ENCODE peak calls at places on chromosomes 1 and 21, in nine cellular contexts. P is left lung, S is GM04503, Y is lower lobe of right lung, T is fibroblast of villous mesenchyme, Z is COR-L47, E is body of pancreas, Q is Panc1, V is astrocyte of the spinal cord. J is an unnamed sample.

GRCh38 chr1:18069903-18070302 is 37.7 kb upstream of the IGSF21 start:
- DNase-seq in P (no peak), S (no peak), Y (no peak), T (no peak), Z (no peak), E (no peak), Q (no peak), V (no peak), J (no peak)

GRCh38 chr1:108845991-108846390 is 10.9 kb downstream of the AKNAD1 start:
- DNase-seq in P (no peak), S (no peak), Y (no peak), T (no peak), Z (no peak), E (no peak), Q (no peak), V (no peak), J (no peak)

GRCh38 chr1:228379165-228379460 is 27.5 kb downstream of the TRIM11 start:
- DNase-seq in P (peak; percentile 85), S (no peak), Y (peak; percentile 62), T (peak; percentile 29), Z (peak; percentile 25), E (peak; percentile 29), Q (no peak), V (peak; percentile 13), J (no peak)

GRCh38 chr1:225467193-225468020 is 39.6 kb upstream of the LBR start:
- DNase-seq in P (peak; percentile 94), S (no peak), Y (peak; percentile 88), T (peak; percentile 48), Z (no peak), E (peak; percentile 67), Q (no peak), V (no peak), J (no peak)

GRCh38 chr1:116881879-116882520 is 27.7 kb upstream of the PTGFRN start:
- DNase-seq in P (no peak), S (peak; percentile 72), Y (peak; percentile 55), T (peak; percentile 95), Z (no peak), E (peak; percentile 93), Q (peak; percentile 5), V (peak; percentile 22), J (no peak)

GRCh38 chr1:179036844-179037465 is 11.3 kb downstream of the FAM20B start:
- DNase-seq in P (no peak), S (no peak), Y (no peak), T (peak; percentile 8), Z (no peak), E (no peak), Q (no peak), V (no peak), J (no peak)

GRCh38 chr1:199221371-199222150 is 582.7 kb downstream of the PTPRC start:
- DNase-seq in P (peak; percentile 24), S (no peak), Y (no peak), T (no peak), Z (no peak), E (no peak), Q (no peak), V (no peak), J (no peak)

GRCh38 chr1:20008391-20008841 is 29.0 kb upstream of the PLA2G2A start:
- DNase-seq in P (no peak), S (peak; percentile 21), Y (no peak), T (peak; percentile 49), Z (no peak), E (peak; percentile 80), Q (no peak), V (peak; percentile 1), J (no peak)

GRCh38 chr1:10267319-10267718 is 56.9 kb downstream of the KIF1B start:
- DNase-seq in P (no peak), S (no peak), Y (no peak), T (no peak), Z (no peak), E (no peak), Q (no peak), V (peak; percentile 39), J (no peak)

GRCh38 chr21:39763282-39763970 is 18.4 kb downstream of the IGSF5 start:
- DNase-seq in P (no peak), S (no peak), Y (no peak), T (no peak), Z (no peak), E (no peak), Q (no peak), V (peak; percentile 48), J (no peak)

GRCh38 chr1:23951646-23952095 is 8.0 kb upstream of the PNRC2 start:
- DNase-seq in P (no peak), S (peak; percentile 97), Y (no peak), T (peak; percentile 89), Z (no peak), E (peak; percentile 61), Q (peak; percentile 94), V (peak; percentile 85), J (no peak)

GRCh38 chr1:7842517-7842916 is 10.3 kb downstream of the UTS2 start:
- DNase-seq in P (no peak), S (no peak), Y (no peak), T (no peak), Z (no peak), E (no peak), Q (no peak), V (no peak), J (no peak)

GRCh38 chr1:110286564-110286963 is 52.6 kb upstream of the RBM15 start:
- DNase-seq in P (no peak), S (no peak), Y (no peak), T (no peak), Z (no peak), E (no peak), Q (no peak), V (no peak), J (no peak)

GRCh38 chr1:110113551-110113950 is 1.3 kb downstream of the UBL4B start:
- DNase-seq in P (no peak), S (no peak), Y (no peak), T (no peak), Z (no peak), E (no peak), Q (no peak), V (no peak), J (no peak)

GRCh38 chr1:215292906-215293305 is 210.4 kb downstream of the KCNK2 start:
- DNase-seq in P (no peak), S (no peak), Y (no peak), T (no peak), Z (no peak), E (no peak), Q (no peak), V (no peak), J (no peak)

GRCh38 chr1:31745071-31745897 is 18.9 kb downstream of the ADGRB2 start:
- DNase-seq in P (peak; percentile 69), S (no peak), Y (no peak), T (peak; percentile 62), Z (peak; percentile 56), E (peak; percentile 58), Q (no peak), V (peak; percentile 65), J (peak; percentile 2)

GRCh38 chr1:115060501-115060900 is 28.8 kb downstream of the TSPAN2 start:
- DNase-seq in P (no peak), S (no peak), Y (no peak), T (no peak), Z (no peak), E (no peak), Q (no peak), V (no peak), J (no peak)

GRCh38 chr1:21703318-21703963 is 34.3 kb upstream of the RAP1GAP start:
- DNase-seq in P (no peak), S (peak; percentile 63), Y (no peak), T (peak; percentile 50), Z (no peak), E (no peak), Q (no peak), V (peak; percentile 83), J (no peak)

GRCh38 chr1:116874622-116875277 is 35.0 kb upstream of the PTGFRN start:
- DNase-seq in P (no peak), S (no peak), Y (no peak), T (peak; percentile 65), Z (no peak), E (no peak), Q (no peak), V (peak; percentile 36), J (no peak)

GRCh38 chr1:164855930-164856329 is 296.9 kb downstream of the PBX1 start:
- DNase-seq in P (no peak), S (no peak), Y (no peak), T (no peak), Z (no peak), E (no peak), Q (no peak), V (no peak), J (no peak)

GRCh38 chr1:203492486-203493130 is 1.3 kb upstream of the OPTC start:
- DNase-seq in P (no peak), S (no peak), Y (no peak), T (no peak), Z (no peak), E (no peak), Q (no peak), V (no peak), J (no peak)

GRCh38 chr21:8989883-8990325 is 1531.5 kb upstream of the TPTE start:
- DNase-seq in P (peak; percentile 89), S (no peak), Y (no peak), T (peak; percentile 87), Z (no peak), E (no peak), Q (peak; percentile 73), V (no peak), J (no peak)

GRCh38 chr1:183024352-183025337 is 1.4 kb downstream of the LAMC1 start:
- DNase-seq in P (no peak), S (no peak), Y (no peak), T (no peak), Z (no peak), E (no peak), Q (no peak), V (peak; percentile 39), J (peak; percentile 13)

GRCh38 chr1:149846600-149847466 is 52.5 kb upstream of the BOLA1 start:
- DNase-seq in P (no peak), S (no peak), Y (no peak), T (no peak), Z (no peak), E (no peak), Q (no peak), V (no peak), J (no peak)

GRCh38 chr1:93595266-93595665 is 86.4 kb downstream of the BCAR3 start:
- DNase-seq in P (no peak), S (no peak), Y (no peak), T (peak; percentile 58), Z (no peak), E (no peak), Q (no peak), V (peak; percentile 45), J (no peak)

GRCh38 chr1:1079408-1080121 is 5.5 kb upstream of the RNF223 start:
- DNase-seq in P (peak; percentile 90), S (peak; percentile 85), Y (peak; percentile 85), T (peak; percentile 91), Z (peak; percentile 52), E (peak; percentile 87), Q (peak; percentile 89), V (peak; percentile 70), J (no peak)

GRCh38 chr1:219621047-219621786 is 8.3 kb upstream of the ZC3H11B start:
- DNase-seq in P (no peak), S (no peak), Y (no peak), T (no peak), Z (no peak), E (peak; percentile 70), Q (no peak), V (no peak), J (no peak)

GRCh38 chr1:210236386-210236839 is 3.8 kb downstream of the SERTAD4 start:
- DNase-seq in P (no peak), S (no peak), Y (no peak), T (peak; percentile 60), Z (no peak), E (no peak), Q (no peak), V (peak; percentile 76), J (no peak)

GRCh38 chr21:43306911-43307676 is 119.8 kb downstream of the SIK1 start:
- DNase-seq in P (peak; percentile 66), S (no peak), Y (peak; percentile 42), T (peak; percentile 42), Z (no peak), E (peak; percentile 25), Q (peak; percentile 55), V (peak; percentile 17), J (no peak)

GRCh38 chr1:170461762-170462384 is 70.1 kb upstream of the GORAB start:
- DNase-seq in P (no peak), S (peak; percentile 92), Y (no peak), T (peak; percentile 78), Z (no peak), E (peak; percentile 4), Q (no peak), V (peak; percentile 92), J (no peak)

GRCh38 chr1:27872059-27872801 is at the start of gene THEMIS2:
- DNase-seq in P (peak; percentile 96), S (no peak), Y (peak; percentile 82), T (peak; percentile 50), Z (no peak), E (peak; percentile 65), Q (no peak), V (peak; percentile 28), J (peak; percentile 5)

J was measured in NCI-H748 treated with DMSO at 0.1 percent for 48 hours.